ENCODE peak calls at places on chromosome 15, in four cellular contexts. K is stimulated activated CD4-positive, alpha-beta T cell treated with anti-CD3 and anti-CD28 coated beads, Interleukin-1b, Interleukin-23, amount 100 ng/mL, for 4 hours; O is HFFc6; C is epithelial cell of proximal tubule. U is an unnamed sample.

GRCh38 chr15:77027697-77028450 is 32.9 kb downstream of the PSTPIP1 start:
- DNase-seq in K (no peak), O (no peak), C (no peak), U (no peak)

GRCh38 chr15:49428392-49429095 is 5.5 kb downstream of the FGF7 start:
- DNase-seq in K (no peak), O (peak), C (no peak), U (peak)

GRCh38 chr15:35624881-35625280 is 78.9 kb upstream of the DPH6 start:
- DNase-seq in K (no peak), O (peak), C (peak), U (peak)

GRCh38 chr15:39817892-39818291 is 35.3 kb upstream of the FSIP1 start:
- DNase-seq in K (no peak), O (no peak), C (no peak), U (no peak)

GRCh38 chr15:70100495-70101331 is 3.0 kb upstream of the TLE3 start:
- DNase-seq in K (peak), O (no peak), C (no peak), U (no peak)

GRCh38 chr15:90838066-90838465 is 30.3 kb upstream of the FURIN start:
- DNase-seq in K (peak), O (no peak), C (no peak), U (no peak)

GRCh38 chr15:91919014-91919534 is 65.6 kb downstream of the SLCO3A1 start:
- DNase-seq in K (no peak), O (no peak), C (no peak), U (no peak)

GRCh38 chr15:89002281-89002761 is 85.9 kb upstream of the ABHD2 start:
- DNase-seq in K (no peak), O (peak), C (no peak), U (peak)

GRCh38 chr15:87712211-87712610 is 544.3 kb downstream of the NTRK3 start:
- DNase-seq in K (no peak), O (no peak), C (no peak), U (no peak)

GRCh38 chr15:35305906-35306305 is 220.8 kb upstream of the NANOGP8 start:
- DNase-seq in K (no peak), O (peak), C (peak), U (peak)

GRCh38 chr15:58159827-58160386 is 21.7 kb downstream of the AQP9 start:
- DNase-seq in K (no peak), O (no peak), C (no peak), U (no peak)

GRCh38 chr15:56524915-56525314 is 60.0 kb upstream of the MNS1 start:
- DNase-seq in K (no peak), O (peak), C (peak), U (peak)